ENCODE peak calls at places on chromosome 13, in four cellular contexts. E, T, A and Y are unnamed samples.

GRCh38 chr13:20239748-20240147 is 7.6 kb upstream of the GJB6 start:
- DNase-seq in E (no peak), T (no peak), A (no peak), Y (no peak)

GRCh38 chr13:113152894-113153809 is 5.3 kb upstream of the PROZ start:
- DNase-seq in E (peak; percentile 62), T (no peak), A (no peak), Y (peak; percentile 36)

GRCh38 chr13:113566227-113566561 is 18.4 kb upstream of the TFDP1 start:
- DNase-seq in E (no peak), T (no peak), A (no peak), Y (no peak)

GRCh38 chr13:113820813-113821651 is 42.8 kb downstream of the GAS6 start:
- DNase-seq in E (no peak), T (peak; percentile 99), A (no peak), Y (no peak)

GRCh38 chr13:67390462-67391093 is 160.4 kb upstream of the PCDH9 start:
- DNase-seq in E (no peak), T (peak; percentile 76), A (no peak), Y (no peak)

GRCh38 chr13:99677388-99677951 is 176.2 kb downstream of the TM9SF2 start:
- DNase-seq in E (no peak), T (no peak), A (no peak), Y (no peak)

GRCh38 chr13:29993716-29994488 is 143.5 kb upstream of the UBL3 start:
- DNase-seq in E (no peak), T (peak; percentile 90), A (no peak), Y (no peak)

GRCh38 chr13:20231839-20232555 is at the start of gene GJB6:
- DNase-seq in E (peak; percentile 68), T (no peak), A (no peak), Y (no peak)

GRCh38 chr13:107497661-107498060 is 717.7 kb downstream of the LIG4 start:
- DNase-seq in E (no peak), T (no peak), A (no peak), Y (no peak)

GRCh38 chr13:26480246-26480855 is 77.1 kb upstream of the WASF3 start:
- DNase-seq in E (no peak), T (peak; percentile 55), A (no peak), Y (no peak)

GRCh38 chr13:112619730-112620639 is 32.0 kb upstream of the TUBGCP3 start:
- DNase-seq in E (peak; percentile 47), T (no peak), A (no peak), Y (no peak)

GRCh38 chr13:103272770-103273169 is 206.6 kb upstream of the SLC10A2 start:
- DNase-seq in E (no peak), T (peak; percentile 4), A (no peak), Y (no peak)

GRCh38 chr13:93388701-93389100 is 162.1 kb downstream of the GPC6 start:
- DNase-seq in E (no peak), T (peak; percentile 86), A (no peak), Y (no peak)

GRCh38 chr13:48542581-48543341 is 9.9 kb upstream of the RCBTB2 start:
- DNase-seq in E (peak; percentile 41), T (peak; percentile 16), A (no peak), Y (peak; percentile 23)

GRCh38 chr13:47480121-47480520 is 521.0 kb downstream of the SUCLA2 start:
- DNase-seq in E (no peak), T (peak; percentile 96), A (no peak), Y (no peak)

GRCh38 chr13:27133889-27134288 is 37.7 kb downstream of the USP12 start:
- DNase-seq in E (no peak), T (no peak), A (no peak), Y (no peak)

GRCh38 chr13:67238277-67238859 is 8.2 kb upstream of the PCDH9 start:
- DNase-seq in E (no peak), T (peak; percentile 36), A (no peak), Y (peak; percentile 16)

GRCh38 chr13:80727321-80727975 is 386.5 kb upstream of the SPRY2 start:
- DNase-seq in E (no peak), T (no peak), A (no peak), Y (no peak)

GRCh38 chr13:28719656-28720055 is 886 bp upstream of the SLC46A3 start:
- DNase-seq in E (no peak), T (peak; percentile 54), A (no peak), Y (no peak)

GRCh38 chr13:99057310-99057975 is 79.6 kb upstream of the DOCK9 start:
- DNase-seq in E (no peak), T (peak; percentile 31), A (no peak), Y (no peak)

GRCh38 chr13:30169442-30169841 is 137.9 kb downstream of the KATNAL1 start:
- DNase-seq in E (no peak), T (no peak), A (no peak), Y (no peak)

GRCh38 chr13:113291997-113292862 is 4.8 kb upstream of the LAMP1 start:
- DNase-seq in E (no peak), T (peak; percentile 51), A (no peak), Y (no peak)

GRCh38 chr13:97116754-97117153 is 105.4 kb upstream of the MBNL2 start:
- DNase-seq in E (no peak), T (peak; percentile 65), A (no peak), Y (no peak)

GRCh38 chr13:30576528-30576927 is 41.2 kb upstream of the USPL1 start:
- DNase-seq in E (no peak), T (peak; percentile 59), A (no peak), Y (peak; percentile 1)

GRCh38 chr13:21481359-21481758 is 22.3 kb upstream of the ZDHHC20 start:
- DNase-seq in E (no peak), T (no peak), A (no peak), Y (no peak)

GRCh38 chr13:32323912-32324311 is 8.6 kb downstream of the BRCA2 start:
- DNase-seq in E (no peak), T (peak; percentile 78), A (no peak), Y (no peak)

GRCh38 chr13:103883698-103884097 is 817.5 kb upstream of the SLC10A2 start:
- DNase-seq in E (no peak), T (peak; percentile 25), A (no peak), Y (no peak)

GRCh38 chr13:39892731-39893293 is 237.3 kb downstream of the COG6 start:
- DNase-seq in E (no peak), T (no peak), A (no peak), Y (no peak)

GRCh38 chr13:39890537-39890936 is 235.1 kb downstream of the COG6 start:
- DNase-seq in E (no peak), T (no peak), A (no peak), Y (no peak)

GRCh38 chr13:39886336-39886735 is 230.9 kb downstream of the COG6 start:
- DNase-seq in E (no peak), T (no peak), A (no peak), Y (no peak)

GRCh38 chr13:39887424-39887823 is 232.0 kb downstream of the COG6 start:
- DNase-seq in E (no peak), T (no peak), A (no peak), Y (no peak)

GRCh38 chr13:39888865-39889810 is 233.7 kb downstream of the COG6 start:
- DNase-seq in E (no peak), T (no peak), A (no peak), Y (no peak)
- TF ChIP-seq USF2 in E (no peak), T (no peak), A (no peak), Y (no peak)

GRCh38 chr13:51003642-51004041 is 94.1 kb downstream of the RNASEH2B start:
- DNase-seq in E (no peak), T (no peak), A (no peak), Y (no peak)
- TF ChIP-seq USF2 in E (no peak), T (no peak), A (no peak), Y (no peak)

GRCh38 chr13:110829486-110829885 is 85.4 kb downstream of the ANKRD10 start:
- DNase-seq in E (no peak), T (no peak), A (no peak), Y (no peak)
- TF ChIP-seq USF2 in E (no peak), T (no peak), A (no peak), Y (no peak)

DNA sequence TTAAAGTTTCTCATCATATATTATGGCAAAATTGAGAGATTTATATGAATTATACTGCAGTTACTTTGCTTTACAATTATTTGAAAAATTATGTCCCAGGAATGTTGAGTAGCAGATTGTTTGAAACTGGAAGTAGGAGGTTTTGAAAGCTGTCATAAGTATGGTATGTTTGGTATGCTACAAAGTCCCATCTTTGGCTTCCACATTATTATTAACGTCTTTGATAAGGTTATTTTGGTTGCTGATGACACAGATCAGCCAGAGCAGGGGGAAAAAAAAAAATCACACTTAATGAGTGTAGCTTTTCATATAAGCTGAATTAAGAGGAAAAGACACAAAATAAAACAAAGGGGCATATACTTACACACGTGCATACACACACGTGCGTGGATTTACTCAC is 130.1 kb downstream of the SLITRK1 start:
- DNase-seq in E (no peak), T (peak; percentile 47), A (no peak), Y (peak; percentile 16)
- TF ChIP-seq USF2 in E (no peak), T (no peak), A (no peak), Y (no peak)

DNA sequence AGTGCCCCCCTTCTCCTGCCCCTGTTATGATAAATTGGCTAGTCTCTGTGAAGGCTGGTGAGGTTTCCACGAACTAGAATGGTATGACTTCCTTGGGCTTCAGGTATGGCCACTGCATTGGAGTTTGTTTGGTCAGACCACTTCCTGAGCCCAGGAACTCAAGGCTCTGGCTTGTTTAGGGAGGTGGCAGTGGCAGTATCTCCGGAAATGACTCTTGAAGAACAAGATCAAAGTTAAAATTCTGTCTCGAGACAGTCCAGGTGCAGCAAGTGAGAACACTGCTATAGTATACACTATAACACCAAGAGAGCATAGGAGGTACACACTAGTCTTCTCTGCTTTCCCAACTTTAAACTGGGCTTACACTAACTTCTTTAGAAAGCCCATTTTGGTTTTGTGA is 309.1 kb downstream of the KLF12 start:
- DNase-seq in E (no peak), T (no peak), A (no peak), Y (no peak)
- TF ChIP-seq USF2 in E (no peak), T (no peak), A (no peak), Y (no peak)

DNA sequence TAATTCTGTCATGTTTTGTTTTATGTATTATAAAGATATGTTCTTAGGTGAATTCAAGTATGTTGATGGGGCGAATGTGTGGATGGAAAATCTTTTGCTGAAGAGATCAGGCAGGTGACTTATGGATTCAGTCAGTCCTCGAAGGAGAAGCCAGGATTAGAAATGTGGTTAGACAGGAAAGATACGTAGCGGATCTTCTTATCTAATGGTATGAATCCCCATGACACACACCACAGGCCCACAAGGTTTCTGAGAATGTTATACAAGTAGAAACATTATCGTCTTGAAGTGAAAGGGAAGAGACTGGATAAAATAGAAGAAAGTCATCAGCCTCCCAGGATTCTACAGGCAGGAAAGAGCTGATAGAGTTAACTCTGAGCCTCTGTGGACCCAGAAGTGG is 69.0 kb upstream of the RFXAP start:
- DNase-seq in E (no peak), T (no peak), A (no peak), Y (no peak)
- TF ChIP-seq USF2 in E (no peak), T (no peak), A (no peak), Y (no peak)

GRCh38 chr13:43154083-43154739 is 130.8 kb downstream of the DNAJC15 start:
- DNase-seq in E (no peak), T (no peak), A (no peak), Y (no peak)
- TF ChIP-seq USF2 in E (no peak), T (no peak), A (no peak), Y (no peak)

DNA sequence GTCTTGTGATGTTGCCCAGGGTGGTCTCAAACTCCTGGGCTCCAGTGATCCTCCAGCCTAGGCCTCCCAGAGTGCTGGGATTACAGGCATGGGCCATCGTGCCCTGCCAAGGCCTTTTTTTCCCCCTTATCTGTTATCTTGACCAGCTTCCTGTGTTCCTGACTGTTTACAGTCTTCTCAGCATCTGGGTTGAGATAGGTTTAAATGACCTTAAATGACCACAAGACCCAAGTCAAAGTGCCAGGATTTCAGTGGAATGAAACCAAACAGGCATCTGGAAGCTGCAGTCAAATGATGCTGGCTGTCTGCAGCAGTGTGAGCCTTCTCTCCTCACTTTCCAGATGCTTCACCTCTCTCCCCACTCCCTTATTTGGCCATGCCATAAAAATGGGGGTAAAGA is 114.2 kb upstream of the CLDN10 start:
- DNase-seq in E (no peak), T (no peak), A (no peak), Y (no peak)
- TF ChIP-seq USF2 in E (no peak), T (no peak), A (no peak), Y (no peak)